ENCODE peak calls at places on chromosomes 7 and 10, in nine cellular contexts. G is activated naive CD8-positive, alpha-beta T cell treated with anti-CD3 and anti-CD28 coated beads, Interleukin-2, amount 50 U/mL, for 24 hours; Q is ELR; J is GM12891; I is endothelial cell; N is SW480; R is midbrain; Y is activated effector memory CD4-positive, alpha-beta T cell treated with Interleukin-2 at 50 U/mL for 16 hours; W is amniotic stem cell. M is an unnamed sample.

GRCh38 chr10:110755781-110756180 is 111.6 kb downstream of the RBM20 start:
- DNase-seq in G (no peak), R (no peak), I (no peak), W (no peak), N (no peak), Y (no peak), Q (no peak), J (no peak), M (no peak)

GRCh38 chr7:31443457-31443856 is 70.4 kb upstream of the ITPRID1 start:
- DNase-seq in N (peak), R (peak), Q (peak), G (no peak), J (peak), Y (no peak), W (peak), I (no peak), M (no peak)

GRCh38 chr7:23100697-23101096 is 4.9 kb upstream of the KLHL7 start:
- DNase-seq in Y (no peak), I (no peak), J (no peak), Q (peak), G (no peak), W (no peak), N (no peak), R (no peak), M (no peak)

GRCh38 chr7:129968592-129969383 is 16.0 kb upstream of the UBE2H start:
- DNase-seq in I (no peak), Q (no peak), Y (no peak), G (no peak), R (no peak), W (no peak), N (no peak), J (no peak), M (no peak)

GRCh38 chr7:2520131-2520807 is 695 bp downstream of the LFNG start:
- DNase-seq in N (peak), R (no peak), W (no peak), J (no peak), G (peak), Y (no peak), I (no peak), Q (peak), M (no peak)

GRCh38 chr7:92436843-92437445 is 10.3 kb upstream of the GATAD1 start:
- DNase-seq in I (no peak), Y (no peak), Q (no peak), R (no peak), G (no peak), N (no peak), J (no peak), W (no peak), M (no peak)

GRCh38 chr7:138941545-138941944 is 39.6 kb downstream of the KIAA1549 start:
- DNase-seq in R (no peak), I (no peak), N (no peak), G (no peak), Y (no peak), J (no peak), Q (no peak), W (no peak), M (no peak)

GRCh38 chr7:2805213-2806003 is 38.7 kb downstream of the GNA12 start:
- DNase-seq in J (no peak), N (no peak), G (no peak), I (no peak), Y (no peak), W (no peak), Q (no peak), R (no peak), M (no peak)

GRCh38 chr10:30493609-30494530 is 59.9 kb downstream of the MAP3K8 start:
- DNase-seq in R (peak), N (peak), I (no peak), W (no peak), Q (peak), Y (no peak), J (no peak), G (no peak), M (no peak)